ENCODE peak calls at places on chromosomes 5 and 9, in nine cellular contexts. P, A, E, Y, L, S, N, K and U are unnamed samples.

GRCh38 chr5:65327582-65327981 is 154.1 kb downstream of the ADAMTS6 start:
- DNase-seq in N (no peak), E (peak; percentile 2), S (peak; percentile 24), A (no peak), Y (no peak), P (peak; percentile 59), K (no peak), L (no peak), U (no peak)

GRCh38 chr5:91956738-91957137 is 573.6 kb upstream of the ARRDC3 start:
- DNase-seq in S (no peak), K (no peak), A (no peak), N (no peak), Y (no peak), P (no peak), L (no peak), E (no peak), U (no peak)

GRCh38 chr9:117487555-117488175 is 72.8 kb upstream of the ASTN2 start:
- DNase-seq in Y (peak; percentile 94), S (peak; percentile 64), E (peak; percentile 71), P (peak; percentile 72), K (peak; percentile 39), A (peak; percentile 85), L (no peak), N (peak; percentile 7), U (peak; percentile 72)

GRCh38 chr5:150486402-150487198 is 21.3 kb upstream of the NDST1 start:
- DNase-seq in Y (peak; percentile 86), A (peak; percentile 87), P (peak; percentile 71), N (no peak), S (peak; percentile 66), L (peak; percentile 46), E (peak; percentile 64), K (peak; percentile 74), U (peak; percentile 71)

GRCh38 chr5:1280177-1281037 is 14.5 kb downstream of the TERT start:
- DNase-seq in P (no peak), Y (no peak), K (no peak), A (no peak), N (no peak), S (no peak), E (no peak), L (no peak), U (no peak)

GRCh38 chr5:142929602-142930001 is 159.4 kb downstream of the ARHGAP26 start:
- DNase-seq in P (no peak), K (no peak), Y (no peak), A (no peak), L (no peak), E (no peak), N (no peak), S (peak; percentile 47), U (peak; percentile 22)

GRCh38 chr5:167014657-167015056 is 1276.8 kb upstream of the WWC1 start:
- DNase-seq in E (no peak), S (no peak), L (no peak), N (no peak), P (no peak), K (no peak), A (no peak), Y (no peak), U (no peak)

GRCh38 chr9:9790216-9790872 is 822.5 kb downstream of the PTPRD start:
- DNase-seq in N (no peak), E (peak; percentile 37), L (no peak), A (peak; percentile 43), Y (no peak), K (no peak), S (peak; percentile 69), P (peak; percentile 45), U (peak; percentile 63)

DNA sequence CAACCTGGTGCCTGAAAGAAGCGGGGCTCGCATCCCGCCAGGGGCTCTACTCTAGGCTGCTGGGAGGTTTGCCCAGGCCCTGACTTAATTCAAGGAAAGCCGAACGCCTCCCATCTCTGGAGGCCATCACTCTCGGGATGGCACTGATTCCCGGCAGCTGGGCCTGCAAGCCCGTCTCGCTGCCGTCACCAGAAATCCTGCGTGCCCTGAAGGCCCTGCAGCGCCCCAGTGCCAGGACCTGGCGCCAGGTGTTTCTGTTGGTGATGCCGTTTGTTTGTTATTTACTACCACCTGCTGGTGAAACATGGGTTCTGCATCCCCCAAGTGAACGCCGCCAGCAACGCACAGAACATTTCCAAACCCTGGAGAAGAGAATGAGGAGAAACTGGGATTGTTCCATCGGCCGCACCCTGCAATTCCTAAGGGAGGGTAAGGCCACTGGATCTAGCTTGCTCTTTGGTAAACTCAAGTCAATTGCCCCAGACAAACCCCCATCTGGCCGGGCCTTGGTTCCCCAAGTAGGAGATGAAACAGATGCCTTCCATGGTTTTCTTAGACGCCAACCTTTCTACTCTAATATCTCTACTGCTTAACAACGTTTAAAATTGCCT is 77.9 kb downstream of the AK8 start:
- DNase-seq in A (peak; percentile 85), K (peak; percentile 56), S (peak; percentile 57), E (peak; percentile 81), P (peak; percentile 54), Y (peak; percentile 80), N (no peak), L (peak; percentile 60), U (peak; percentile 68)
- H3K4me3 ChIP-seq in A (peak overlapping the region; percentile 28), K (no peak overlapping the region), S (no peak overlapping the region), E (no peak overlapping the region), P (no peak overlapping the region), Y (no peak overlapping the region), N (no peak overlapping the region), L (no peak overlapping the region), U (no peak overlapping the region)

DNA sequence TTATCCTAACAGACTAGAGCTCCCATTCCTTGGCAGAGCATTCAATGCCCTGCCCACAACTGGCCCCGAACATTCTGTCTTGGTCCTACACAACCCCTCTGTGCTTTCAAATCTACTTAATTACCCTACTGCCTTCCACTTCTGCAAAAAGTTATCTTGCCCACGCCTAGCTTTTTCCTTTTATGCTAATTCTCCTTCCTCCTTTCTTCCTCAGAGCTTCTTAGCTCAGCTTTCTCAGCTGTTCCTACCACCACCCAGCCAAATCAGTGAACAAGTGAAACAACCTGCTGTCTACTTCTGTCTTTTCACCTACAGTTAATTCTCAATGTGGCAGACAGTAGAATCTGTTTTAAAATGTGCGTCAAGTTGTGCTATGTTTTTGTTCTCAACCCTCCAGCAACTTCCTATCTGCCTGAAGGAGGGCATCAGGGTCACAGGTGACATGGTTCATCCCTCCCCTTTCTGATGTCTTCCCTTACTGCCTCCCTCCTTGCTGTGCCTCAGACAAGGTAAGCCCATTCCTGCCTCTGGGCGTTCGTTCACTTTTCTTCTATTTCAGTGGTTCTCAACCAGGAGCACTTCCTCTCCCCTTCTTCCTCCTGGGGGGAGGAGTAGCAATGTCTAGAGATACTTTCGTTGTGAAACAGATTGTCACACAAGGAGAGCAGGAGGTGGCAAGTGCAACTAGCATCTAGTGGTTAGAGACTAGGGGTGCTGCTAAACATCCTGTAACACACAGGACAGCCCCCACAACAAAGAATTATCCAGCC is 1.3 kb upstream of the REEP5 start:
- DNase-seq in S (no peak), L (no peak), P (no peak), A (no peak), E (no peak), Y (no peak), N (peak; percentile 83), K (no peak), U (peak; percentile 83)
- TF ChIP-seq MAX in S (no peak), L (no peak), P (no peak), A (no peak), E (no peak), Y (no peak), N (no peak), K (no peak), U (no peak)

DNA sequence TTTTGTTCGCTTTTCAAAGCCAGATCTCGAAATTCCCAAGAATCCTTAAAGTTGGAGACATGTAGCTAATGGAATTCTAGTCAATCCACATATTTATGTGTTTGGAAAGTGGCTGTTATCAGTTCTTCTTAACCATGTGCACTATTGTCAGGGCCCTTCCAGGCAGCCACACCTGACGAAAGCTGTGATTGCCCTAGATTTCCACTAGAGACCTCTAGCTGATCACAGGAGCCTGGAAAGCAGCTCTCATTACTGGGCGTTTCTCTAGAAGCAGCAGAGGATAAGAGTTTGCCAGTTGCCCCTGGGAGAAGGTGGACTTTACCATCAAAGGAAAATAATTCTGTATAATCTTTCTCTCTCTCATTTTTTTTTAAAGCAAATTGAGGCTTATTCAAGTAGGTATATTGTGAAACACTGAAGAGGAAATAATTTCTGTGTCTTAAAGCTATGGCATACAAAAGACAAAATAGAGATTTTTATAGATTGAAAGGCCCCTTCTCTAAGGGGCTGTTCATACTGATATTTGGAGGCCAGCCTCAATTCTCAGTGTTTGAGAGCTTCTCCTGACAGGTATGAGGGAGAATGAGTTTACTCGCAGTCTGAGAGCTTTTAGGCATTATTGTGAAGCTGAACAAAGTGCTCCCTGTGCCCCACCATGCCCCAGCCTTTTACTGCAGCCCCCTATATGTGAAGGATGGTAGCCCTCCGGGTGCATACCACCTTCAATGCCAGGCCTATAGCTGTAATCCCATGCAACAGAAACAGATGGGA is 405.4 kb upstream of the ACTBL2 start:
- DNase-seq in L (peak; percentile 61), N (no peak), E (peak; percentile 85), P (peak; percentile 23), S (peak; percentile 73), A (peak; percentile 61), K (peak; percentile 29), Y (no peak), U (peak; percentile 7)
- TF ChIP-seq CTCF in L (peak; percentile 75), N (peak; percentile 31), E (peak; percentile 80), P (peak; percentile 39), S (peak; percentile 66), A (peak; percentile 66), K (peak; percentile 62), Y (peak; percentile 42), U (peak; percentile 24)

GRCh38 chr5:156963125-156963524 is at the start of gene TIMD4:
- DNase-seq in K (no peak), A (no peak), N (no peak), L (no peak), S (no peak), Y (no peak), P (no peak), E (no peak), U (no peak)
- H3K4me3 ChIP-seq in K (no peak within 1 kb of the TSS), A (no peak within 1 kb of the TSS), N (no peak within 1 kb of the TSS), L (no peak within 1 kb of the TSS), S (no peak within 1 kb of the TSS), Y (no peak within 1 kb of the TSS), P (no peak within 1 kb of the TSS), E (no peak within 1 kb of the TSS), U (no peak within 1 kb of the TSS)

GRCh38 chr9:36074870-36075532 is 38.3 kb downstream of the RECK start:
- DNase-seq in A (peak; percentile 30), S (peak; percentile 71), K (no peak), E (peak; percentile 23), L (no peak), Y (no peak), N (no peak), P (peak; percentile 17), U (no peak)
- TF ChIP-seq MAX in A (peak; percentile 75), S (no peak), K (no peak), E (no peak), L (no peak), Y (no peak), N (no peak), P (no peak), U (no peak)